ENCODE peak calls at places on chromosomes 16 and 17, in ten cellular contexts. I, K, J, U, S, O, V, M, B and A are unnamed samples.

GRCh38 chr16:69925311-69925710 is 25.8 kb upstream of the CLEC18A start:
- DNase-seq in J (no peak), O (no peak), K (no peak), S (no peak), U (no peak), M (no peak), B (no peak), I (no peak), V (no peak), A (no peak)

GRCh38 chr17:19288453-19288852 is 51.3 kb downstream of the EPN2 start:
- DNase-seq in K (no peak), O (no peak), S (no peak), V (no peak), B (no peak), I (no peak), M (peak), J (no peak), U (no peak), A (no peak)

GRCh38 chr17:28746611-28747045 is 2.8 kb downstream of the TRAF4 start:
- DNase-seq in J (peak), O (no peak), V (peak), U (no peak), S (no peak), K (no peak), I (peak), B (no peak), M (no peak), A (peak)

GRCh38 chr17:19010729-19011505 is 6.4 kb upstream of the FAM83G start:
- DNase-seq in K (no peak), S (no peak), J (peak), V (peak), O (peak), M (peak), U (no peak), B (peak), I (no peak), A (no peak)

GRCh38 chr17:68346448-68346847 is 55.2 kb downstream of the ARSG start:
- DNase-seq in J (peak), B (no peak), I (no peak), S (no peak), O (no peak), M (no peak), V (peak), K (no peak), U (peak), A (no peak)

GRCh38 chr17:40912506-40913220 is 24.8 kb downstream of the KRT23 start:
- DNase-seq in O (no peak), V (no peak), I (no peak), J (no peak), M (no peak), U (no peak), K (no peak), S (no peak), B (no peak), A (no peak)

GRCh38 chr16:75224281-75224680 is 5.5 kb downstream of the CTRB1 start:
- DNase-seq in M (no peak), V (no peak), J (no peak), O (no peak), S (no peak), U (no peak), K (no peak), I (no peak), B (no peak), A (no peak)

GRCh38 chr16:56269824-56270684 is 78.8 kb downstream of the GNAO1 start:
- DNase-seq in K (peak), V (no peak), O (peak), S (peak), U (no peak), B (no peak), M (peak), J (no peak), I (peak), A (no peak)

GRCh38 chr16:50195276-50195675 is 42.2 kb downstream of the TENT4B start:
- DNase-seq in J (no peak), O (peak), M (peak), V (no peak), I (no peak), K (no peak), B (no peak), U (no peak), S (peak), A (no peak)

GRCh38 chr17:32658470-32659418 is 172.0 kb downstream of the CDK5R1 start:
- DNase-seq in M (no peak), K (no peak), B (no peak), V (no peak), S (no peak), O (no peak), U (no peak), I (no peak), J (no peak), A (peak)

GRCh38 chr17:67855504-67856324 is 30.4 kb downstream of the BPTF start:
- DNase-seq in U (no peak), B (no peak), M (no peak), J (no peak), I (no peak), V (no peak), K (no peak), S (no peak), O (no peak), A (no peak)

GRCh38 chr17:18203308-18203707 is 19.7 kb downstream of the ALKBH5 start:
- DNase-seq in J (no peak), M (no peak), O (no peak), I (no peak), V (no peak), K (no peak), S (no peak), B (no peak), U (no peak), A (no peak)

GRCh38 chr16:50313596-50314483 is 47.5 kb downstream of the ADCY7 start:
- DNase-seq in S (peak), U (no peak), B (peak), K (peak), M (peak), V (no peak), I (no peak), O (peak), J (peak), A (no peak)

GRCh38 chr16:50298591-50299507 is 32.5 kb downstream of the ADCY7 start:
- DNase-seq in O (no peak), U (no peak), B (no peak), V (no peak), J (no peak), K (no peak), M (no peak), S (no peak), I (no peak), A (no peak)

GRCh38 chr16:68642436-68643064 is 2.6 kb upstream of the CDH3 start:
- DNase-seq in I (no peak), K (peak), S (no peak), M (peak), U (no peak), V (no peak), B (no peak), J (no peak), O (no peak), A (no peak)

GRCh38 chr17:40022961-40023541 is 7.8 kb downstream of the CSF3 start:
- DNase-seq in M (no peak), U (no peak), I (no peak), K (no peak), V (peak), B (peak), J (peak), S (no peak), O (no peak), A (no peak)

GRCh38 chr17:64947146-64947545 is 27.9 kb upstream of the LRRC37A3 start:
- DNase-seq in B (no peak), J (no peak), S (no peak), V (no peak), I (no peak), M (no peak), O (no peak), U (no peak), K (no peak), A (no peak)

GRCh38 chr16:10530685-10531084 is 49.7 kb downstream of the EMP2 start:
- DNase-seq in I (no peak), K (no peak), U (no peak), S (no peak), J (no peak), M (no peak), V (no peak), B (no peak), O (no peak), A (no peak)

GRCh38 chr16:7303014-7303676 is 29.5 kb upstream of the RBFOX1 start:
- DNase-seq in U (no peak), I (no peak), B (no peak), M (no peak), O (no peak), J (no peak), S (no peak), K (no peak), V (no peak), A (no peak)

GRCh38 chr16:24203675-24204074 is 52.5 kb upstream of the CACNG3 start:
- DNase-seq in O (no peak), U (no peak), V (no peak), B (no peak), M (no peak), I (no peak), K (no peak), J (no peak), S (no peak), A (no peak)

GRCh38 chr17:15891348-15891747 is 53.6 kb upstream of the ADORA2B start:
- DNase-seq in K (no peak), V (no peak), B (no peak), J (no peak), U (no peak), M (no peak), I (no peak), S (no peak), O (no peak), A (no peak)

GRCh38 chr16:52099382-52099781 is 447.6 kb downstream of the TOX3 start:
- DNase-seq in I (no peak), M (no peak), B (no peak), K (no peak), S (no peak), O (no peak), J (no peak), V (no peak), U (no peak), A (no peak)

GRCh38 chr16:89334988-89335802 is 117.7 kb downstream of the ZNF778 start:
- DNase-seq in B (no peak), K (no peak), J (no peak), U (no peak), V (no peak), S (no peak), O (no peak), M (no peak), I (no peak), A (no peak)

GRCh38 chr16:17346774-17347569 is 123.8 kb downstream of the XYLT1 start:
- DNase-seq in J (no peak), S (no peak), U (no peak), K (no peak), O (no peak), B (no peak), I (no peak), M (no peak), V (peak), A (no peak)

GRCh38 chr16:52016387-52016786 is 530.6 kb downstream of the TOX3 start:
- DNase-seq in U (no peak), V (no peak), S (no peak), O (no peak), M (no peak), I (no peak), J (no peak), B (no peak), K (no peak), A (no peak)

GRCh38 chr16:89020068-89020924 is 43.3 kb upstream of the CBFA2T3 start:
- DNase-seq in O (no peak), J (no peak), I (no peak), M (no peak), V (no peak), S (no peak), B (peak), K (no peak), U (no peak), A (no peak)

GRCh38 chr17:2057130-2057713 is 2.3 kb downstream of the HIC1 start:
- DNase-seq in B (peak), J (no peak), S (no peak), V (no peak), K (no peak), I (no peak), U (no peak), O (no peak), M (no peak), A (no peak)

GRCh38 chr16:57304169-57305061 is 19.9 kb upstream of the PLLP start:
- DNase-seq in U (peak), J (peak), M (peak), B (peak), S (peak), V (peak), K (peak), I (no peak), O (peak), A (peak)

GRCh38 chr16:67886387-67886786 is 1.7 kb downstream of the NRN1L start:
- DNase-seq in J (no peak), B (no peak), S (no peak), U (no peak), M (no peak), V (no peak), K (no peak), I (peak), O (no peak), A (no peak)

GRCh38 chr16:84603115-84603816 is 14.6 kb downstream of the COTL1 start:
- DNase-seq in J (peak), B (peak), M (peak), S (peak), U (peak), V (peak), K (peak), O (peak), I (no peak), A (peak)

GRCh38 chr17:33949100-33949499 is 306.0 kb upstream of the CCL2 start:
- DNase-seq in K (no peak), J (no peak), B (no peak), O (no peak), S (peak), M (peak), V (no peak), I (peak), U (no peak), A (no peak)

GRCh38 chr17:38704645-38705522 is at the start of gene MLLT6:
- DNase-seq in V (peak), M (peak), I (peak), S (peak), K (peak), O (peak), U (peak), J (peak), B (peak), A (no peak)

GRCh38 chr17:10368561-10368960 is 4.2 kb downstream of the MYH13 start:
- DNase-seq in B (no peak), V (no peak), K (no peak), S (peak), J (no peak), U (no peak), I (no peak), O (no peak), M (no peak), A (no peak)

GRCh38 chr17:33241390-33241789 is 51.7 kb downstream of the ASIC2 start:
- DNase-seq in V (no peak), M (peak), U (no peak), S (peak), I (no peak), K (peak), O (no peak), B (no peak), J (no peak), A (no peak)

GRCh38 chr16:81873221-81873620 is 94.1 kb downstream of the PLCG2 start:
- DNase-seq in K (no peak), B (no peak), O (no peak), V (no peak), U (no peak), M (no peak), J (no peak), S (no peak), I (no peak), A (peak)

GRCh38 chr17:43825567-43825966 is 7.4 kb downstream of the MPP3 start:
- DNase-seq in V (no peak), M (no peak), I (no peak), S (no peak), U (no peak), J (no peak), K (no peak), B (no peak), O (no peak), A (no peak)

GRCh38 chr17:43829738-43830137 is 3.2 kb downstream of the MPP3 start:
- DNase-seq in K (no peak), M (no peak), S (no peak), V (no peak), B (no peak), O (no peak), J (no peak), U (no peak), I (no peak), A (no peak)

GRCh38 chr17:43826206-43826605 is 6.7 kb downstream of the MPP3 start:
- DNase-seq in B (no peak), V (no peak), M (no peak), U (no peak), O (no peak), I (no peak), J (no peak), K (no peak), S (no peak), A (no peak)

GRCh38 chr17:43830510-43831145 is 2.3 kb downstream of the MPP3 start:
- DNase-seq in V (no peak), O (no peak), U (no peak), I (no peak), K (no peak), B (no peak), J (no peak), M (no peak), S (no peak), A (no peak)

DNA sequence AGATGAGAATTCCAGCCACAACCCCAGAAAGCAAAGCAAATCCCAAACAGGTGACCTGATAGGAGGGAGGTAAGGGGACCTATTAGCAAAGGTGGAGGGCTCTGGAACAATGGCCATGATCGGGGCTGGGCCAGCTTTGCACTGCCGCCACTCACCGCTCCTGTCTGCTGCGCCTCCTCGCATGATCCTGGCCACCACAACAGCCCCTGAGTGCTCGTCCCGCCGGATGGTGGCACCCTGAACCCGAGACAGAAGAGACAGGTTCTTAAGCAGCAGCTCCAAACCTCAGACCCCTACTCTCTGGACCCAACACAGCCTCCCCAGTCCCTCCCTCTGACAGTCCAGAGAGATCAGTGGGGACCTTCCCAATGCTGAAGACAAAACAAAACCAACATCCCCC is 5.3 kb downstream of the MPP3 start:
- DNase-seq in B (no peak), K (no peak), O (no peak), J (no peak), I (no peak), U (no peak), V (no peak), M (no peak), S (no peak), A (no peak)
- TF ChIP-seq CTCF in B (no peak), K (no peak), O (no peak), J (no peak), I (no peak), U (no peak), V (no peak), M (no peak), S (no peak), A (no peak)

GRCh38 chr16:324451-325334 is 27.8 kb downstream of the AXIN1 start:
- DNase-seq in S (no peak), B (no peak), O (no peak), M (no peak), I (no peak), K (no peak), U (no peak), V (peak), J (no peak), A (no peak)

GRCh38 chr16:322476-323143 is 29.9 kb downstream of the AXIN1 start:
- DNase-seq in O (no peak), J (no peak), K (no peak), V (no peak), M (no peak), I (no peak), U (no peak), S (no peak), B (no peak), A (no peak)

GRCh38 chr16:321532-321931 is 31.0 kb downstream of the AXIN1 start:
- DNase-seq in J (no peak), B (no peak), I (no peak), V (no peak), O (no peak), U (no peak), K (no peak), S (no peak), M (no peak), A (no peak)

GRCh38 chr16:324201-324450 is 28.4 kb downstream of the AXIN1 start:
- DNase-seq in O (no peak), M (no peak), I (no peak), J (no peak), V (no peak), K (no peak), S (no peak), U (no peak), B (no peak), A (no peak)

DNA sequence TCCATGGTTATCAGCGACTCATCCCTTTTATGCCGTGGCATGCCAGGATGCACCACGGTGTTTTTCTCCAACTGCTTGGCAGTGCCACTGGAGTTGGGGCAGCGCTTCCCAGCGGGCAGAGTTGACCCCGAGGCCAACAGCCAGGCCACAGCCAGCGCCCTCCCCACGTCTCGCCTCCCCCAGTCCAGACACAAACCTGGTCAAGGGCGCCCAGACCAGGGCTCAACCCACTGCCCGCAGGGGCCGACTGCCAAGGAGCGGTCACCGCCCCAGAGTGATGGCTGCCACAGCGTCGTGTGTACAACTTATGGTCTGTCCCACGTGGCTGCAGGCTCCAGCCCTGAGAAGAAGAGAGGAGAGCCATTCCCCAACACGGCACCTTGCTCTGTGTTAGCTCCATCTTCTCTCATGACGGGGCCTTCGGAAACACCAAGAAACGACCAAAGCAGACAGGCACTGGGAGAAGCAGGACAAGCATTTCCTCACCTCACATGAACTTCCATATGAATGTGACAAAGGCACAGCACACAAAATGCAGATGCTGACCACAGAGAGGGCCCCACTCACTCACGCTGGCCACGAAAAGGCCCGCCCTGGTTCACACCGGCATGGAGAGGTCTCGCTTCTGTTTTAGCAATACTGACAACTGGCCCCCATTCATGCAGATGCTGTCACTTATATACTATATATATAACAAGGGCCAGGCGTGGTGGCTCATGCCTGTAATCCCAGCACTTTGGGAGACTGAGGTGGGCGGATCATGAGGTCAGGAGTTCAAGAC is 27.0 kb downstream of the AXIN1 start:
- DNase-seq in S (no peak), K (no peak), V (no peak), M (no peak), U (no peak), O (no peak), I (no peak), J (no peak), B (no peak), A (no peak)
- H3K4me3 ChIP-seq in S (no peak), K (no peak), V (no peak), M (no peak), U (no peak), O (no peak), I (no peak), J (peak), B (no peak), A (no peak)

DNA sequence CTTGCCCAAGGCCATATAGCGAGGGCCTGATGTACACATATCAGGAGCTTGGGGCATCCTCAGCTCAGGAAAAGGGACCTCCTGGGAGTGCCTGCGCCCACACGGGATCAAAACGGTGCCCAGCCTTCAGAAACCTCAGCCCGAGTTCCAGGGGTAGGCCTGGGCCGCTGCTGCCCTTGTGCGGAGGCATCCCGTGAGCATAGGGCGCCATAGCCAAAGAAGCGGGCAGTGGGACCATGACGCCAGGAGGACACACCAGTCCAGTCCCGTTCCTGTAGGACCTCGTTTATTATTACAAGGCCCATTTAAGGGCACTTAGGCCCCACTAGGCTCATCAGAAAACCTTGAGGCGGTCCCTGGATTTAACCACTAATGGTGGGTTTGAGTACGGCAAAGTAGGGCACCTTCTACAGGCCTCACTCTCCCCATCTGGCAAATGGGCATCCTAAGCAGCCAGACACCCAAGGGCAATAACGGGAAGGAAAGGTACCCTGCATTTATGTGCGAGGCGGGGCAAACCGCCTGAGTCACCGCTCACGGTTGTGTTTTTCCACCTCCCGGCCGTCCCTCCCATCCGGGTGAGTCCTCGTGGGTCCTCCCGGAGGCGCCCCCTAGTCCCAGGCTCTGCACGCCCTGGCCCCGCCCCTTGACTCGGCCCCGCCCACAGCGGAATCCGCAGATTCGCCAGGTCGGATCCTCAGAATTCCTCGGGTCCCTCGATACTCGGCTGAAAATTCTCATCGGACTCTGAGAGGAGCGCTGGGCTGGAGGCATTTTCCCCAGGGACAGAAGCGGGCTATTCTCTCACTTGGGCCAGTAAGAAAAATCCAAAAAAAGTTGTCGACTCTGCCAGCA is 726 bp upstream of the SETD1A start:
- DNase-seq in O (peak), B (peak), K (peak), M (peak), S (peak), I (peak), V (peak), U (no peak), J (peak), A (peak)
- TF ChIP-seq CTCF in O (no peak), B (peak), K (peak), M (peak), S (peak), I (peak), V (no peak), U (no peak), J (no peak), A (peak)

GRCh38 chr17:78122221-78122990 is 6.1 kb downstream of the TMC6 start:
- DNase-seq in K (no peak), V (no peak), U (no peak), B (no peak), M (no peak), S (no peak), J (no peak), I (no peak), O (no peak), A (no peak)
- H3K4me3 ChIP-seq in K (no peak), V (no peak), U (no peak), B (no peak), M (no peak), S (no peak), J (no peak), I (no peak), O (no peak), A (no peak)